ENCODE peak calls at places on chromosomes 7 and 10, in ten cellular contexts. B, T, R, W, L, E, I, U, J and S are unnamed samples.
A peak's percentile ranks its signal among the peaks of the same experiment; 100 is the strongest.

GRCh38 chr7:149855368-149856305 is 17.5 kb downstream of the ZNF862 start:
- DNase-seq in B (peak; percentile 70), T (no peak), R (peak; percentile 90), W (peak; percentile 44), L (no peak), E (no peak), I (peak; percentile 51), U (no peak), J (peak; percentile 52), S (no peak)

GRCh38 chr10:46052791-46053375 is 6.8 kb upstream of the MSMB start:
- DNase-seq in B (no peak), T (no peak), R (no peak), W (no peak), L (no peak), E (no peak), I (no peak), U (no peak), J (no peak), S (no peak)

GRCh38 chr7:147896121-147896520 is 694.4 kb upstream of the C7orf33 start:
- DNase-seq in B (no peak), T (no peak), R (no peak), W (no peak), L (no peak), E (no peak), I (no peak), U (no peak), J (no peak), S (no peak)

GRCh38 chr7:89887489-89887888 is 266.8 kb upstream of the STEAP1 start:
- DNase-seq in B (peak; percentile 7), T (no peak), R (peak; percentile 33), W (peak; percentile 1), L (no peak), E (no peak), I (peak; percentile 31), U (no peak), J (no peak), S (no peak)

GRCh38 chr7:117281562-117281961 is 41.3 kb downstream of the WNT2 start:
- DNase-seq in B (no peak), T (no peak), R (peak; percentile 29), W (no peak), L (no peak), E (no peak), I (peak; percentile 13), U (no peak), J (no peak), S (no peak)

GRCh38 chr7:151721694-151722093 is 155.2 kb downstream of the PRKAG2 start:
- DNase-seq in B (no peak), T (no peak), R (no peak), W (no peak), L (no peak), E (peak; percentile 77), I (no peak), U (no peak), J (no peak), S (no peak)

GRCh38 chr10:73871915-73872710 is 2.2 kb downstream of the CAMK2G start:
- DNase-seq in B (peak; percentile 32), T (no peak), R (no peak), W (no peak), L (no peak), E (peak; percentile 74), I (peak; percentile 59), U (peak; percentile 27), J (no peak), S (peak; percentile 56)

GRCh38 chr7:8260871-8261707 is 878 bp downstream of the ICA1 start:
- DNase-seq in B (no peak), T (peak; percentile 74), R (peak; percentile 28), W (no peak), L (no peak), E (peak; percentile 61), I (no peak), U (peak; percentile 43), J (no peak), S (no peak)

GRCh38 chr7:141042222-141043193 is 27.8 kb upstream of the MRPS33 start:
- DNase-seq in B (no peak), T (no peak), R (no peak), W (no peak), L (no peak), E (peak; percentile 62), I (peak; percentile 9), U (no peak), J (no peak), S (no peak)

GRCh38 chr7:157397751-157398691 is 61.2 kb downstream of the DNAJB6 start:
- DNase-seq in B (peak; percentile 94), T (no peak), R (peak; percentile 83), W (peak; percentile 51), L (no peak), E (peak; percentile 89), I (peak; percentile 87), U (no peak), J (peak; percentile 30), S (peak; percentile 52)

GRCh38 chr10:62760401-62760800 is 44.1 kb upstream of the ADO start:
- DNase-seq in B (no peak), T (no peak), R (no peak), W (no peak), L (no peak), E (no peak), I (no peak), U (no peak), J (no peak), S (no peak)

GRCh38 chr10:14758994-14759664 is 15.6 kb downstream of the FAM107B start:
- DNase-seq in B (peak; percentile 9), T (peak; percentile 43), R (no peak), W (no peak), L (no peak), E (no peak), I (no peak), U (no peak), J (no peak), S (no peak)